ENCODE peak calls at places on chromosome 15, in nine cellular contexts. O is head of caudate nucleus; K is T-helper 17 cell; B is progenitor cell of endocrine pancreas; S is RPMI8226; H is effector memory CD8-positive, alpha-beta T cell; P is NCI-H524 treated with DMSO at 0.1 percent for 48 hours; U is HFFc6; A is RWPE1. C is an unnamed sample.

GRCh38 chr15:35723120-35723707 is 177.2 kb upstream of the DPH6 start:
- DNase-seq in S (no peak), H (no peak), P (no peak), U (no peak), A (no peak), B (no peak), K (no peak), O (no peak), C (no peak)

GRCh38 chr15:82051664-82052063 is 5.8 kb upstream of the MEX3B start:
- DNase-seq in A (no peak), U (no peak), K (no peak), P (no peak), H (no peak), B (no peak), O (no peak), S (no peak), C (no peak)

GRCh38 chr15:55283295-55284147 is 6.1 kb downstream of the RAB27A start:
- DNase-seq in O (no peak), K (no peak), U (no peak), B (no peak), S (no peak), A (no peak), P (no peak), H (no peak), C (no peak)

GRCh38 chr15:67413770-67414429 is 107.0 kb upstream of the C15orf61 start:
- DNase-seq in P (no peak), H (no peak), O (no peak), K (no peak), U (peak; percentile 42), S (no peak), A (no peak), B (no peak), C (no peak)

GRCh38 chr15:31223478-31224350 is 102.9 kb upstream of the KLF13 start:
- DNase-seq in H (no peak), U (no peak), S (no peak), P (no peak), O (no peak), K (no peak), B (no peak), A (no peak), C (no peak)

GRCh38 chr15:69604050-69604378 is 151.4 kb downstream of the RPLP1 start:
- DNase-seq in S (peak; percentile 60), B (no peak), P (no peak), O (no peak), U (no peak), A (no peak), K (no peak), H (no peak), C (no peak)

GRCh38 chr15:60682115-60682514 is 203.2 kb upstream of the ICE2 start:
- DNase-seq in P (no peak), U (peak; percentile 43), H (no peak), K (no peak), A (no peak), B (no peak), O (no peak), S (no peak), C (no peak)

GRCh38 chr15:58889363-58889762 is 44.1 kb downstream of the SLTM start:
- DNase-seq in B (no peak), U (no peak), S (no peak), O (no peak), H (no peak), K (no peak), A (no peak), P (no peak), C (no peak)

GRCh38 chr15:35838422-35839150 is 292.6 kb upstream of the DPH6 start:
- DNase-seq in S (no peak), U (no peak), A (no peak), P (no peak), H (no peak), B (no peak), K (no peak), O (no peak), C (no peak)

C was measured in tibial nerve.